ENCODE peak calls at places on chromosomes 3 and 15, in seven cellular contexts. M is Peyer's patch, K is heart left ventricle, L is body of pancreas, Z is ovary, C is stomach, D is uterus. B is an unnamed sample.

GRCh38 chr3:147989344-147989743 is 580.2 kb downstream of the ZIC1 start:
- DNase-seq in M (no peak), K (peak; percentile 20), L (no peak), Z (no peak), C (no peak), D (no peak), B (no peak)

GRCh38 chr3:153400641-153401040 is 238.6 kb downstream of the RAP2B start:
- DNase-seq in M (no peak), K (no peak), L (no peak), Z (no peak), C (no peak), D (no peak), B (no peak)

GRCh38 chr15:63469190-63469589 is 35.2 kb upstream of the USP3 start:
- DNase-seq in M (no peak), K (no peak), L (no peak), Z (no peak), C (no peak), D (no peak), B (no peak)

GRCh38 chr3:38117748-38118420 is 19.0 kb downstream of the ACAA1 start:
- DNase-seq in M (peak; percentile 64), K (peak; percentile 61), L (peak; percentile 77), Z (no peak), C (peak; percentile 73), D (peak; percentile 34), B (peak; percentile 25)

GRCh38 chr3:50570508-50571279 is 1.4 kb downstream of the HEMK1 start:
- DNase-seq in M (no peak), K (no peak), L (no peak), Z (no peak), C (no peak), D (no peak), B (no peak)

GRCh38 chr3:122998206-122998605 is 29.4 kb downstream of the SEMA5B start:
- DNase-seq in M (no peak), K (no peak), L (no peak), Z (no peak), C (no peak), D (no peak), B (no peak)

GRCh38 chr15:40046721-40047412 is 7.9 kb upstream of the SRP14 start:
- DNase-seq in M (no peak), K (no peak), L (no peak), Z (no peak), C (no peak), D (no peak), B (no peak)

GRCh38 chr15:89171136-89172072 is 50.0 kb downstream of the RLBP1 start:
- DNase-seq in M (peak; percentile 20), K (peak; percentile 41), L (peak; percentile 77), Z (no peak), C (peak; percentile 71), D (peak; percentile 37), B (no peak)

GRCh38 chr3:33438871-33439270 is 1.3 kb downstream of the UBP1 start:
- DNase-seq in M (no peak), K (no peak), L (no peak), Z (no peak), C (no peak), D (no peak), B (no peak)

GRCh38 chr3:52244061-52244628 is 1.4 kb upstream of the PPM1M start:
- DNase-seq in M (peak; percentile 55), K (no peak), L (no peak), Z (peak; percentile 15), C (peak; percentile 42), D (peak; percentile 16), B (peak; percentile 33)

GRCh38 chr3:115885621-115886020 is 262.3 kb downstream of the GAP43 start:
- DNase-seq in M (no peak), K (no peak), L (no peak), Z (no peak), C (no peak), D (no peak), B (no peak)

GRCh38 chr3:153052096-153052460 is 109.9 kb upstream of the RAP2B start:
- DNase-seq in M (no peak), K (peak; percentile 54), L (no peak), Z (no peak), C (peak; percentile 47), D (peak; percentile 50), B (no peak)

GRCh38 chr15:57509965-57510364 is 81.7 kb upstream of the MYZAP start:
- DNase-seq in M (no peak), K (no peak), L (peak; percentile 50), Z (no peak), C (no peak), D (no peak), B (no peak)

GRCh38 chr3:125310623-125311076 is 64.5 kb downstream of the ZNF148 start:
- DNase-seq in M (no peak), K (no peak), L (peak; percentile 15), Z (no peak), C (no peak), D (no peak), B (no peak)

GRCh38 chr3:882526-882925 is 210.3 kb upstream of the CNTN6 start:
- DNase-seq in M (no peak), K (no peak), L (no peak), Z (no peak), C (no peak), D (no peak), B (no peak)

GRCh38 chr3:37922721-37923575 is 61.3 kb downstream of the CTDSPL start:
- DNase-seq in M (no peak), K (peak; percentile 61), L (no peak), Z (no peak), C (peak; percentile 75), D (no peak), B (peak; percentile 55)

GRCh38 chr3:130963878-130964277 is 62.7 kb downstream of the ASTE1 start:
- DNase-seq in M (no peak), K (no peak), L (no peak), Z (no peak), C (no peak), D (no peak), B (no peak)

GRCh38 chr15:77107531-77108355 is 36.8 kb upstream of the TSPAN3 start:
- DNase-seq in M (peak; percentile 27), K (peak; percentile 45), L (peak; percentile 68), Z (peak; percentile 52), C (peak; percentile 56), D (peak; percentile 51), B (peak; percentile 70)

DNA sequence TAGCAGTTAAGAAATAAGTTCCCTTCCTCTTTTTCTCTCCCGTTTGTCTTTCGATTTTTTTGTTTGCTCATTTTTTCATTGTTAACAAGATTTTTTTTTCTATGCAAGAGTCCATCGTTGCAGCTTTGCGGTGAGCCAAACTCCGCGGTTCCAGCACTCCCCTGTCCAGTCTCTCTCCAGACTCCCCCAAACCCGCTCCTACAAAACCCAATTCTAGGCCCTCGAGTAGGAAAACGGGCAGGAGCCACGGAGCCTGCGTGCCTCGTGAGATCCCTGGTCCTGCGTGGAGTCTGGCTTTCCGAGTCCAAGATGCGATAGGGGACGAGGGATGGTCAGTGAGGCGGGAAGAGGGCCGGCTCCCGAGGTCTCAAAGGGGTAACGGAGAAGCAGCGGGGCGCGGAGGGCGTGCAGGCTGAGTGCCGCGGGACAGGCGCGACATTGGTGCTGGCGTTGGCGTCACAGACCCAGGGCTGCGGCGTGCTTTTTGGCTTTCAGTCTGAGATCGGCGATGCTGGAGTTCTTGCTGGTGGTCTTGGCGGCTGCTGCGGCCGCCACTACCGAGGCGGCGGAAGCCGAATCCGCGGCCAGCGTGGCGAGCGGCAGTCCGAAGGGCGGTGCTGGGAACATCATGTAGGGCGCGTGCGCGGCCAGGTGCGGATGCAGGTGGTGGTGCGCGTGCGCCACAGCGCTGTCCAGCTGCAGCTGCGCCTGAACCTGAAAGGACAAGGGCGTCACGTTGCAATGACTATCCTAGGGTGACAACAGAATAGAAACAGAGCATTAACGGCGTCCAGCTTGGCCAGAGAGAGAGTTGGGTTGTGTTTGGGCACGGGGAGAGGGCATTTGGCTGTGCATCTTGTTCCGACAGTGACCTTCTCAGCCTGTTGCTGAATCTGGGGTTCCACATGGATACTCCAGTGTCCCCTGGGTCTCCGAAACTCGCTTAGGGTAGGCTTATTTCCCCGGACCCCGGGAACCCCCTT is 8.4 kb downstream of the SHOX2 start:
- DNase-seq in M (peak; percentile 60), K (peak; percentile 52), L (peak; percentile 89), Z (no peak), C (peak; percentile 83), D (no peak), B (no peak)
- H3K4me3 ChIP-seq in M (peak overlapping the region; percentile 54), K (peak overlapping the region; percentile 25), L (peak overlapping the region; percentile 67), Z (peak overlapping the region; percentile 8), C (peak overlapping the region; percentile 77), D (no peak overlapping the region), B (peak overlapping the region; percentile 49)

GRCh38 chr3:156681003-156681402 is 6.6 kb downstream of the TIPARP start:
- DNase-seq in M (no peak), K (peak; percentile 64), L (peak; percentile 55), Z (no peak), C (peak; percentile 50), D (peak; percentile 53), B (no peak)
- TF ChIP-seq POLR2A in M (no peak), K (no peak), L (no peak), Z (no peak), C (no peak), D (no peak), B (no peak)

GRCh38 chr3:13881536-13882410 is 1.9 kb upstream of the WNT7A start:
- DNase-seq in M (no peak), K (no peak), L (no peak), Z (no peak), C (no peak), D (no peak), B (no peak)

GRCh38 chr3:13878711-13879101 is 1.2 kb downstream of the WNT7A start:
- DNase-seq in M (no peak), K (no peak), L (no peak), Z (no peak), C (no peak), D (no peak), B (no peak)

GRCh38 chr3:13879102-13879945 is 547 bp downstream of the WNT7A start:
- DNase-seq in M (no peak), K (no peak), L (peak; percentile 37), Z (no peak), C (no peak), D (no peak), B (no peak)

GRCh38 chr3:13880811-13881156 is 913 bp upstream of the WNT7A start:
- DNase-seq in M (no peak), K (no peak), L (no peak), Z (no peak), C (no peak), D (no peak), B (no peak)

GRCh38 chr3:13879946-13880810 is at the start of gene WNT7A:
- DNase-seq in M (no peak), K (no peak), L (peak; percentile 33), Z (no peak), C (no peak), D (no peak), B (no peak)
- H3K4me3 ChIP-seq in M (peak within 1 kb of the TSS; percentile 41), K (peak within 1 kb of the TSS; percentile 8), L (no peak within 1 kb of the TSS), Z (no peak within 1 kb of the TSS), C (peak within 1 kb of the TSS; percentile 47), D (no peak within 1 kb of the TSS), B (peak within 1 kb of the TSS; percentile 14)

GRCh38 chr3:171811059-171811912 is 1.0 kb upstream of the PLD1 start:
- DNase-seq in M (no peak), K (no peak), L (no peak), Z (no peak), C (no peak), D (peak; percentile 70), B (peak; percentile 45)

GRCh38 chr3:171811913-171812321 is 1.6 kb upstream of the PLD1 start:
- DNase-seq in M (no peak), K (no peak), L (no peak), Z (no peak), C (no peak), D (peak; percentile 73), B (no peak)

GRCh38 chr3:171809513-171810277 is 588 bp downstream of the PLD1 start:
- DNase-seq in M (no peak), K (peak; percentile 92), L (peak; percentile 76), Z (peak; percentile 73), C (peak; percentile 68), D (peak; percentile 87), B (peak; percentile 50)

GRCh38 chr3:171812811-171813210 is 2.5 kb upstream of the PLD1 start:
- DNase-seq in M (no peak), K (no peak), L (no peak), Z (no peak), C (no peak), D (no peak), B (no peak)

GRCh38 chr3:171810278-171811058 is at the start of gene PLD1:
- DNase-seq in M (peak; percentile 25), K (peak; percentile 89), L (peak; percentile 94), Z (peak; percentile 90), C (peak; percentile 89), D (no peak), B (peak; percentile 44)
- TF ChIP-seq POLR2A in M (peak; percentile 72), K (peak; percentile 73), L (peak; percentile 78), Z (peak; percentile 58), C (no peak), D (peak; percentile 65), B (peak; percentile 52)

B was measured in gastrocnemius medialis.